ENCODE peak calls at places on chromosomes 12 and 14, in ten cellular contexts. L is cardiac muscle cell, J is nucleus accumbens, K is T-helper 17 cell, C is amniotic epithelial cell, A is Kasumi-1, T is astrocyte of the cerebellum, Y is A549, I is cardiac septum, S is HT-29. O is an unnamed sample.

GRCh38 chr12:39824505-39825198 is 205.0 kb upstream of the ABCD2 start:
- DNase-seq in C (peak), A (no peak), L (peak), S (no peak), K (no peak), Y (no peak), I (no peak), J (no peak), T (no peak), O (no peak)

GRCh38 chr12:123519151-123520001 is 14.1 kb downstream of the RILPL1 start:
- DNase-seq in L (peak), Y (peak), T (peak), I (peak), A (no peak), C (peak), K (no peak), J (peak), S (no peak), O (no peak)

GRCh38 chr14:105026033-105026785 is 5.3 kb upstream of the CDCA4 start:
- DNase-seq in I (no peak), S (no peak), Y (no peak), J (no peak), C (peak), K (no peak), A (peak), L (no peak), T (no peak), O (no peak)

GRCh38 chr12:8692573-8692972 is 5.2 kb upstream of the RIMKLB start:
- DNase-seq in Y (no peak), S (no peak), T (no peak), A (peak), C (peak), J (peak), L (peak), K (no peak), I (no peak), O (no peak)

GRCh38 chr14:37970696-37971095 is 237.0 kb upstream of the SSTR1 start:
- DNase-seq in A (no peak), I (no peak), S (no peak), T (no peak), K (no peak), J (no peak), L (no peak), Y (no peak), C (no peak), O (no peak)

GRCh38 chr12:53299101-53299453 is 418 bp upstream of the MYG1 start:
- DNase-seq in I (no peak), S (no peak), A (peak), T (peak), K (peak), Y (peak), L (peak), C (peak), J (no peak), O (no peak)

GRCh38 chr12:64468966-64469365 is 17.0 kb downstream of the TBK1 start:
- DNase-seq in A (no peak), T (no peak), Y (no peak), S (no peak), I (no peak), L (no peak), J (no peak), K (no peak), C (no peak), O (no peak)

GRCh38 chr12:22286569-22286968 is 47.9 kb downstream of the ST8SIA1 start:
- DNase-seq in Y (no peak), S (no peak), J (no peak), C (peak), A (no peak), T (peak), K (no peak), I (no peak), L (peak), O (no peak)

GRCh38 chr14:90201344-90201743 is 55.0 kb upstream of the PSMC1 start:
- DNase-seq in J (no peak), A (no peak), T (no peak), C (peak), K (no peak), L (no peak), S (no peak), Y (no peak), I (no peak), O (no peak)

GRCh38 chr14:37034410-37035285 is 137.8 kb downstream of the SLC25A21 start:
- DNase-seq in A (no peak), T (peak), Y (no peak), L (no peak), S (no peak), K (no peak), C (peak), I (no peak), J (no peak), O (no peak)

GRCh38 chr14:74733241-74733640 is 20.3 kb downstream of the FCF1 start:
- DNase-seq in L (no peak), Y (no peak), K (no peak), S (no peak), A (no peak), C (no peak), T (no peak), J (no peak), I (no peak), O (no peak)

GRCh38 chr14:105061428-105062047 is 3.7 kb downstream of the GPR132 start:
- DNase-seq in I (no peak), L (no peak), A (peak), S (no peak), T (no peak), Y (no peak), J (no peak), C (no peak), K (peak), O (no peak)

GRCh38 chr12:87756721-87757120 is 272.5 kb downstream of the C12orf50 start:
- DNase-seq in A (no peak), C (peak), K (no peak), L (peak), I (no peak), T (no peak), Y (no peak), S (no peak), J (no peak), O (no peak)

GRCh38 chr14:77039285-77040058 is 11.0 kb upstream of the IRF2BPL start:
- DNase-seq in S (no peak), C (peak), K (no peak), J (no peak), T (peak), Y (no peak), L (peak), I (no peak), A (peak), O (no peak)

GRCh38 chr12:47837190-47838171 is 17.8 kb upstream of the HDAC7 start:
- DNase-seq in A (peak), K (peak), C (peak), Y (peak), J (peak), T (peak), L (peak), S (peak), I (peak), O (peak)

GRCh38 chr12:58980768-58981167 is 60.5 kb upstream of the LRIG3 start:
- DNase-seq in I (no peak), T (no peak), Y (no peak), S (no peak), L (no peak), C (peak), J (no peak), A (no peak), K (no peak), O (no peak)

GRCh38 chr12:131803995-131804521 is 24.1 kb upstream of the MMP17 start:
- DNase-seq in I (no peak), S (no peak), L (peak), T (peak), J (no peak), C (peak), A (no peak), Y (no peak), K (no peak), O (no peak)

GRCh38 chr12:49900371-49900770 is 3.3 kb downstream of the FAIM2 start:
- DNase-seq in I (no peak), A (no peak), K (no peak), J (no peak), L (no peak), T (no peak), S (no peak), Y (no peak), C (no peak), O (no peak)

GRCh38 chr12:14723763-14724162 is 27.4 kb upstream of the GUCY2C start:
- DNase-seq in I (no peak), C (peak), T (peak), S (peak), J (peak), L (peak), A (peak), Y (peak), K (peak), O (no peak)

GRCh38 chr14:105019861-105020814 is 745 bp downstream of the CDCA4 start:
- DNase-seq in T (no peak), S (peak), A (peak), C (no peak), K (peak), L (peak), I (no peak), J (no peak), Y (no peak), O (peak)

GRCh38 chr14:104119119-104119699 is 19.2 kb upstream of the KIF26A start:
- DNase-seq in L (no peak), S (no peak), K (no peak), C (no peak), I (peak), J (no peak), Y (no peak), T (no peak), A (no peak), O (no peak)

GRCh38 chr12:6067152-6067916 is 57.1 kb downstream of the VWF start:
- DNase-seq in L (peak), Y (peak), I (no peak), S (peak), J (no peak), C (no peak), A (no peak), K (no peak), T (no peak), O (no peak)

GRCh38 chr14:32428875-32429274 is 99.8 kb downstream of the AKAP6 start:
- DNase-seq in Y (no peak), I (no peak), C (no peak), T (no peak), L (no peak), J (no peak), A (no peak), S (no peak), K (no peak), O (no peak)

GRCh38 chr12:109723311-109723791 is 9.7 kb downstream of the FAM222A start:
- DNase-seq in S (no peak), K (no peak), I (peak), A (no peak), J (peak), L (no peak), T (no peak), Y (no peak), C (no peak), O (no peak)

GRCh38 chr12:6873094-6874006 is at the start of gene SPSB2:
- DNase-seq in C (peak), J (peak), Y (peak), K (peak), T (peak), S (peak), L (peak), A (peak), I (peak), O (peak)

GRCh38 chr14:99737451-99737951 is 53.4 kb downstream of the CYP46A1 start:
- DNase-seq in C (no peak), Y (peak), A (no peak), S (no peak), K (no peak), J (peak), T (no peak), I (peak), L (no peak), O (no peak)

GRCh38 chr12:74790958-74791357 is 253.3 kb downstream of the ATXN7L3B start:
- DNase-seq in L (no peak), J (no peak), A (no peak), T (no peak), C (no peak), K (no peak), I (no peak), Y (no peak), S (no peak), O (no peak)

GRCh38 chr12:132154941-132155770 is 10.9 kb downstream of the NOC4L start:
- DNase-seq in J (no peak), Y (no peak), S (no peak), T (no peak), I (no peak), K (no peak), C (peak), A (no peak), L (peak), O (no peak)

GRCh38 chr14:67973415-67973814 is 153.8 kb downstream of the RAD51B start:
- DNase-seq in T (no peak), A (no peak), L (no peak), I (no peak), S (no peak), Y (no peak), C (no peak), K (no peak), J (no peak), O (no peak)

GRCh38 chr12:6554168-6554989 is 1.5 kb downstream of the IFFO1 start:
- DNase-seq in L (peak), I (peak), S (peak), Y (peak), A (peak), K (peak), J (peak), T (no peak), C (peak), O (peak)

GRCh38 chr12:52307836-52308806 is 13.1 kb downstream of the KRT83 start:
- DNase-seq in Y (no peak), T (no peak), C (no peak), I (peak), L (peak), K (no peak), A (no peak), S (peak), J (peak), O (peak)

GRCh38 chr12:16449459-16449858 is 102.0 kb downstream of the MGST1 start:
- DNase-seq in L (peak), K (no peak), S (no peak), T (no peak), C (peak), J (no peak), A (no peak), Y (no peak), I (no peak), O (no peak)

GRCh38 chr14:53875337-53875897 is 81.2 kb downstream of the BMP4 start:
- DNase-seq in J (no peak), L (peak), S (no peak), T (no peak), K (no peak), C (no peak), A (no peak), Y (no peak), I (no peak), O (no peak)

GRCh38 chr12:51959921-51960320 is 8.4 kb downstream of the ACVR1B start:
- DNase-seq in Y (no peak), K (no peak), A (no peak), T (no peak), C (no peak), I (no peak), S (no peak), J (no peak), L (no peak), O (no peak)

GRCh38 chr14:81465507-81466228 is 65.5 kb upstream of the STON2 start:
- DNase-seq in K (no peak), S (no peak), Y (no peak), T (no peak), L (no peak), C (no peak), J (no peak), A (no peak), I (no peak), O (no peak)

O was measured in NK-92 treated with Interleukin-12 subunit alpha and Interleukin-12 subunit beta, amount 100 ng/mL, for 24 hours.